ENCODE peak calls at places on chromosomes 5 and 9, in six cellular contexts. V is breast epithelium, J is GM12878, C is HepG2, L is GM12891, D is GM12892. R is an unnamed sample.

GRCh38 chr9:6944896-6945295 is 187.1 kb downstream of the KDM4C start:
- DNase-seq in V (no peak), J (no peak), C (no peak), L (no peak), D (no peak), R (no peak)

GRCh38 chr9:98330831-98331230 is 75.4 kb upstream of the TBC1D2 start:
- DNase-seq in V (no peak), J (no peak), C (no peak), L (no peak), D (no peak), R (no peak)

GRCh38 chr9:79165006-79165405 is 406.8 kb upstream of the TLE4 start:
- DNase-seq in V (no peak), J (no peak), C (no peak), L (no peak), D (no peak), R (no peak)

GRCh38 chr5:112907166-112907611 is 14.8 kb downstream of the REEP5 start:
- DNase-seq in V (no peak), J (no peak), C (no peak), L (no peak), D (no peak), R (no peak)

GRCh38 chr5:135952683-135953082 is 2.1 kb downstream of the LECT2 start:
- DNase-seq in V (no peak), J (no peak), C (peak), L (no peak), D (no peak), R (no peak)

GRCh38 chr9:129520981-129521380 is 99.9 kb downstream of the C9orf50 start:
- DNase-seq in V (no peak), J (no peak), C (no peak), L (no peak), D (no peak), R (peak)

GRCh38 chr5:176373100-176373818 is 8.0 kb downstream of the ARL10 start:
- DNase-seq in V (no peak), J (no peak), C (no peak), L (no peak), D (no peak), R (peak)

GRCh38 chr5:111453290-111453689 is 59.0 kb downstream of the STARD4 start:
- DNase-seq in V (no peak), J (no peak), C (no peak), L (no peak), D (no peak), R (no peak)

GRCh38 chr9:76314321-76314720 is 79.9 kb downstream of the RFK start:
- DNase-seq in V (no peak), J (no peak), C (no peak), L (no peak), D (no peak), R (no peak)

GRCh38 chr5:141848771-141849370 is 29.3 kb downstream of the PCDH1 start:
- DNase-seq in V (peak), J (no peak), C (peak), L (no peak), D (no peak), R (peak)

GRCh38 chr5:142783601-142784291 is 13.6 kb downstream of the ARHGAP26 start:
- DNase-seq in V (no peak), J (peak), C (no peak), L (no peak), D (no peak), R (peak)

GRCh38 chr5:126868961-126869451 is 92.1 kb downstream of the LMNB1 start:
- DNase-seq in V (no peak), J (no peak), C (no peak), L (peak), D (peak), R (no peak)

GRCh38 chr9:131203438-131204219 is 72.7 kb downstream of the FAM78A start:
- DNase-seq in V (no peak), J (no peak), C (peak), L (no peak), D (no peak), R (no peak)

GRCh38 chr5:113204525-113205161 is 228.0 kb downstream of the DCP2 start:
- DNase-seq in V (peak), J (no peak), C (peak), L (no peak), D (no peak), R (peak)

GRCh38 chr5:160366230-160366629 is 4.2 kb downstream of the C1QTNF2 start:
- DNase-seq in V (no peak), J (no peak), C (no peak), L (no peak), D (no peak), R (no peak)

GRCh38 chr5:132227485-132228240 is at the start of gene P4HA2:
- DNase-seq in V (peak), J (no peak), C (peak), L (peak), D (peak), R (peak)

GRCh38 chr5:105836263-105836662 is 1834.5 kb downstream of the EFNA5 start:
- DNase-seq in V (no peak), J (no peak), C (no peak), L (no peak), D (no peak), R (no peak)

GRCh38 chr9:14428781-14429230 is 114.9 kb upstream of the NFIB start:
- DNase-seq in V (peak), J (no peak), C (peak), L (no peak), D (peak), R (peak)

GRCh38 chr9:23123048-23123632 is 676.5 kb downstream of the DMRTA1 start:
- DNase-seq in V (no peak), J (no peak), C (peak), L (no peak), D (no peak), R (no peak)

GRCh38 chr5:135208555-135209494 is 174.8 kb upstream of the PITX1 start:
- DNase-seq in V (no peak), J (no peak), C (peak), L (no peak), D (no peak), R (peak)

GRCh38 chr5:146027746-146028145 is 77.6 kb downstream of the PLAC8L1 start:
- DNase-seq in V (no peak), J (no peak), C (no peak), L (no peak), D (no peak), R (no peak)

GRCh38 chr9:72363908-72364678 is 915 bp downstream of the ZFAND5 start:
- DNase-seq in V (peak), J (no peak), C (peak), L (peak), D (peak), R (peak)

GRCh38 chr5:5950658-5951057 is 427.7 kb downstream of the MED10 start:
- DNase-seq in V (no peak), J (no peak), C (no peak), L (no peak), D (no peak), R (no peak)

GRCh38 chr5:32090026-32090754 is 83.9 kb downstream of the GOLPH3 start:
- DNase-seq in V (no peak), J (no peak), C (no peak), L (no peak), D (no peak), R (no peak)

GRCh38 chr9:35203531-35203930 is 41.7 kb downstream of the UNC13B start:
- DNase-seq in V (no peak), J (no peak), C (no peak), L (no peak), D (no peak), R (no peak)

GRCh38 chr9:126149661-126150060 is 177.0 kb upstream of the MVB12B start:
- DNase-seq in V (no peak), J (no peak), C (peak), L (no peak), D (no peak), R (no peak)

GRCh38 chr5:76617675-76618074 is 5.5 kb downstream of the F2RL2 start:
- DNase-seq in V (no peak), J (no peak), C (no peak), L (no peak), D (no peak), R (no peak)

DNA sequence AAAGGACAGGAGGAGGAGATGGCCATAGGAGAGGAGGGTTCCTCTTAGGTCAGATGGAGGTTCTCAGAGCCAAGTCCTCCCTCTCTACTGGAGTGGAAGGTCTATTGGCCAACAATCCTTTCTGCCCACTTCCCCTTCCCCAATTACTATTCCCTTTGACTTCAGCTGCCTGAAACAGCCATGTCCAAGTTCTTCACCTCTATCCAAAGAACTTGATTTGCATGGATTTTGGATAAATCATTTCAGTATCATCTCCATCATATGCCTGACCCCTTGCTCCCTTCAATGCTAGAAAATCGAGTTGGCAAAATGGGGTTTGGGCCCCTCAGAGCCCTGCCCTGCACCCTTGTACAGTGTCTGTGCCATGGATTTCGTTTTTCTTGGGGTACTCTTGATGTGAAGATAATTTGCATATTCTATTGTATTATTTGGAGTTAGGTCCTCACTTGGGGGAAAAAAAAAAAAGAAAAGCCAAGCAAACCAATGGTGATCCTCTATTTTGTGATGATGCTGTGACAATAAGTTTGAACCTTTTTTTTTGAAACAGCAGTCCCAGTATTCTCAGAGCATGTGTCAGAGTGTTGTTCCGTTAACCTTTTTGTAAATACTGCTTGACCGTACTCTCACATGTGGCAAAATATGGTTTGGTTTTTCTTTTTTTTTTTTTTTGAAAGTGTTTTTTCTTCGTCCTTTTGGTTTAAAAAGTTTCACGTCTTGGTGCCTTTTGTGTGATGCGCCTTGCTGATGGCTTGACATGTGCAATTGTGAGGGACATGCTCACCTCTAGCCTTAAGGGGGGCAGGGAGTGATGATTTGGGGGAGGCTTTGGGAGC is 3.1 kb downstream of the EGR1 start:
- DNase-seq in V (no peak), J (no peak), C (no peak), L (no peak), D (no peak), R (no peak)
- TF ChIP-seq POLR2A in V (peak), J (no peak), C (peak), L (peak), D (peak), R (no peak)

GRCh38 chr5:53373420-53374188 is 106.8 kb upstream of the FST start:
- DNase-seq in V (no peak), J (no peak), C (no peak), L (no peak), D (no peak), R (no peak)
- TF ChIP-seq POLR2AphosphoS5 in V (no peak), J (no peak), C (no peak), L (no peak), D (no peak), R (no peak)

DNA sequence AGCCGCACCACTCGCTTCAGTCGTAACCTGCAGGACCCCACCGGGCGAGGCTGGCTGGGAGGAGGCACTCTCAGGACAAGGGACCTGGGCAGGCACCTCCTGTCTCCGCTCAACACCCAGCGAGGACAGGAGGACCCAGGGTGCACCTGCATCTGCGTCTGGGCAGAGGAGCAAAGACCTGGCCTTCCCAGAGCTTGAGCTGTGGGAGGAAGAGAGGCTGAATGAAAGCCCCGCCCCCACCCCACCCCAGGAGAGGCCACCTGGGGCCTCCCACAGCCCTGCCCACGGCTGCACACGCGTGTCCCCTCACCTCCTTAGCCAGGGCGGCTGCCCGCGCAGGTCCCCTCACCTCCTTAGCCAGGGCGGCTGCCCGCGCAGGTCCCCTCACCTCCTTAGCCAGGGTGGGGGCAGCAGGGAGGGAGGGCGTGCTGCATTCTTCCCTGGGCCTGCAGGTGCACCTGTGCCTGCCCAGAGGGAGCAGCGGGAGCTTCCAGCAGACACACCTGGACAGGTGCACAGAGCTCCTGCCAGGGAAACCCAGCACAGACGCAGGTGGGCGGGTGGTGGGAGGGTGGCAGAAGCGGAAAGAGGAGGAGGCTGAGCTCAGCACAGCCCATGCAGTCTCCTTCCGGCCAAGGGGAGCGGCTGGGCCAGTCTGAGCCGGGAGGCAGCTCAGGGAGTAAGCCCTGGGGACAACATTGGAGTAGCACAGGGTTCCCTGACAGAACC is 18.5 kb upstream of the SLC12A7 start:
- DNase-seq in V (peak), J (no peak), C (no peak), L (no peak), D (no peak), R (no peak)
- TF ChIP-seq POLR2A in V (no peak), J (no peak), C (no peak), L (no peak), D (no peak), R (no peak)

GRCh38 chr9:124274738-124275137 is 17.0 kb downstream of the NEK6 start:
- DNase-seq in V (no peak), J (no peak), C (no peak), L (no peak), D (no peak), R (no peak)

GRCh38 chr9:124273428-124274153 is 15.8 kb downstream of the NEK6 start:
- DNase-seq in V (no peak), J (no peak), C (no peak), L (no peak), D (no peak), R (no peak)

GRCh38 chr9:124272118-124272517 is 14.4 kb downstream of the NEK6 start:
- DNase-seq in V (no peak), J (no peak), C (no peak), L (no peak), D (no peak), R (no peak)

GRCh38 chr9:124272979-124273378 is 15.2 kb downstream of the NEK6 start:
- DNase-seq in V (no peak), J (no peak), C (no peak), L (no peak), D (no peak), R (no peak)

DNA sequence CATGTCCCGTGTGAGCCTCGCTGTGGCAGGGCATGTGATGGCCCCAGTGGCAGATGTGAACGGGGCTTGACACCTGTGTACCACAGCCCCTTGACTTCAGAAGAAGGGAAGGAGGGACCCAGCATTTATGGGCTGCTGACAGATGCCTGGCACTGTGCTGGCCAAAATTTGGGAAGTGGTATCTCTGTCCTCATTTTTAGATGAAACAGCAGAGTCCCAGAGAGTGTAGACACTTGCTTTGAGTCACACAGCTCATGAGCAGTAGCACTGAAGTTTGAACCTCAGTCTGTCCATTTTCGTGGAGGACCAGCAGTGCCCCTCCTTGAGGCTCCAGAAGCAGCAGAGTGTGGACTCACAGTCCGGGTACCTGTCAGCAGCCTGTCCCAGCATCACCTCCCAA is 16.5 kb downstream of the NEK6 start:
- DNase-seq in V (no peak), J (no peak), C (no peak), L (no peak), D (no peak), R (no peak)
- TF ChIP-seq POLR2AphosphoS5 in V (no peak), J (peak), C (no peak), L (no peak), D (no peak), R (no peak)

GRCh38 chr9:20623748-20624124 is 1.4 kb upstream of the MLLT3 start:
- DNase-seq in V (no peak), J (no peak), C (no peak), L (no peak), D (no peak), R (no peak)

GRCh38 chr9:20621553-20622329 is 558 bp downstream of the MLLT3 start:
- DNase-seq in V (peak), J (no peak), C (peak), L (no peak), D (peak), R (peak)

GRCh38 chr9:20623021-20623747 is 885 bp upstream of the MLLT3 start:
- DNase-seq in V (no peak), J (no peak), C (no peak), L (no peak), D (no peak), R (peak)

GRCh38 chr9:20620658-20621552 is 1.4 kb downstream of the MLLT3 start:
- DNase-seq in V (peak), J (no peak), C (no peak), L (no peak), D (no peak), R (peak)

DNA sequence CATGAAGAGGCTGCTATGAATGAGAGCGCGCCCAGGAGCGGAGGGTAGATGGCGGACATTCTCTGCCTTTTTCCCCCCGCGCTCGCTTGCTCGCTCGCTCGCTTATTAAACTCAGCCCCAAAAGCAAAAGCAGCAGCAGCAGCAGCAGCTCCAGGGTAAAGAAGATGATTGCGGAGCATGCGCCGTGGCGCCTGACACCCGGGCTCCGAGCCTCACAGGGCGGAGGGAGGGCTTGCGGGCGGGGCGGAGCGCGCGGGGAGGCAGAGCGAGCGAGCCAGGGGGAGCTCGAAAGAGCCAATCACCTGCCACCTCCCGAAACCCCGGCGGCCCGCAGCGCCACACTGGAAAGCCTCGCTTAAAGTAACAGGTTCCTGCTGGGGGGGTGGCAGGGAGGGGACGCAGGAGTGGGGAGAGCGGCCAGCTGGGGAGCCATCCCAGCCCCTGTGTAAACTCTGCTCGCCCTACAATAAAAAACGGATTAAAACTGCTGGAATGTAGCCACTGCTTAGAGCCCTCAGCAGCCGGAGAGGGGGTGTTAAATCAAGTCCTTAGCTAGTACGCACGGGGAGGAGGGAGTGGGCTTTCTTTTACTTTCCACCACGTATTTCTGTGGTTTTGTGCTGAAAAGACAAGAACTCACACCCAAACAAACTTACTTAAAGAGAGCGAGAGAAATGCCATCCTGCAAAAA is at the start of gene MLLT3:
- DNase-seq in V (peak), J (peak), C (peak), L (peak), D (peak), R (peak)
- TF ChIP-seq POLR2A in V (no peak), J (peak), C (no peak), L (no peak), D (peak), R (peak)

R was measured in sigmoid colon.